ENCODE peak calls at places on chromosomes 11 and 22, in nine cellular contexts. Q, U, K, W, R, Z, Y, C and J are unnamed samples.

GRCh38 chr22:36201630-36202312 is at the start of gene APOL4:
- DNase-seq in Q (peak; percentile 71), U (peak; percentile 84), K (no peak), W (peak; percentile 72), R (no peak), Z (peak; percentile 91), Y (peak; percentile 15), C (no peak), J (no peak)

GRCh38 chr22:23801238-23801821 is 14.6 kb downstream of the SMARCB1 start:
- DNase-seq in Q (no peak), U (no peak), K (no peak), W (no peak), R (no peak), Z (no peak), Y (no peak), C (no peak), J (no peak)

GRCh38 chr11:31254411-31254810 is 115.1 kb downstream of the DCDC1 start:
- DNase-seq in Q (no peak), U (peak; percentile 48), K (no peak), W (no peak), R (peak; percentile 4), Z (no peak), Y (no peak), C (peak; percentile 41), J (no peak)

GRCh38 chr22:49947296-49947622 is 13.3 kb upstream of the PIM3 start:
- DNase-seq in Q (no peak), U (no peak), K (no peak), W (no peak), R (no peak), Z (no peak), Y (no peak), C (no peak), J (no peak)

GRCh38 chr11:84022221-84022620 is 736.1 kb upstream of the CCDC90B start:
- DNase-seq in Q (no peak), U (no peak), K (no peak), W (no peak), R (no peak), Z (no peak), Y (no peak), C (peak; percentile 4), J (no peak)

GRCh38 chr22:42300286-42301071 is 30.0 kb upstream of the TCF20 start:
- DNase-seq in Q (no peak), U (no peak), K (no peak), W (peak; percentile 51), R (no peak), Z (no peak), Y (no peak), C (no peak), J (peak; percentile 59)

GRCh38 chr11:2980168-2980840 is 11.8 kb downstream of the NAP1L4 start:
- DNase-seq in Q (no peak), U (no peak), K (no peak), W (no peak), R (no peak), Z (no peak), Y (no peak), C (no peak), J (no peak)

GRCh38 chr11:66363805-66364535 is 7.6 kb downstream of the SLC29A2 start:
- DNase-seq in Q (peak; percentile 52), U (peak; percentile 27), K (no peak), W (no peak), R (no peak), Z (peak; percentile 87), Y (no peak), C (no peak), J (no peak)

GRCh38 chr22:17237031-17237668 is 17.9 kb upstream of the ADA2 start:
- DNase-seq in Q (no peak), U (no peak), K (no peak), W (no peak), R (no peak), Z (no peak), Y (no peak), C (no peak), J (peak; percentile 77)

GRCh38 chr11:93929407-93929806 is 79.0 kb upstream of the VSTM5 start:
- DNase-seq in Q (no peak), U (no peak), K (no peak), W (no peak), R (no peak), Z (no peak), Y (no peak), C (no peak), J (no peak)

GRCh38 chr22:39946571-39947407 is 13.4 kb upstream of the TMA7B start:
- DNase-seq in Q (no peak), U (no peak), K (no peak), W (no peak), R (no peak), Z (no peak), Y (no peak), C (no peak), J (no peak)

GRCh38 chr11:101336155-101336554 is 206.5 kb upstream of the PGR start:
- DNase-seq in Q (no peak), U (no peak), K (no peak), W (no peak), R (no peak), Z (no peak), Y (no peak), C (no peak), J (no peak)

DNA sequence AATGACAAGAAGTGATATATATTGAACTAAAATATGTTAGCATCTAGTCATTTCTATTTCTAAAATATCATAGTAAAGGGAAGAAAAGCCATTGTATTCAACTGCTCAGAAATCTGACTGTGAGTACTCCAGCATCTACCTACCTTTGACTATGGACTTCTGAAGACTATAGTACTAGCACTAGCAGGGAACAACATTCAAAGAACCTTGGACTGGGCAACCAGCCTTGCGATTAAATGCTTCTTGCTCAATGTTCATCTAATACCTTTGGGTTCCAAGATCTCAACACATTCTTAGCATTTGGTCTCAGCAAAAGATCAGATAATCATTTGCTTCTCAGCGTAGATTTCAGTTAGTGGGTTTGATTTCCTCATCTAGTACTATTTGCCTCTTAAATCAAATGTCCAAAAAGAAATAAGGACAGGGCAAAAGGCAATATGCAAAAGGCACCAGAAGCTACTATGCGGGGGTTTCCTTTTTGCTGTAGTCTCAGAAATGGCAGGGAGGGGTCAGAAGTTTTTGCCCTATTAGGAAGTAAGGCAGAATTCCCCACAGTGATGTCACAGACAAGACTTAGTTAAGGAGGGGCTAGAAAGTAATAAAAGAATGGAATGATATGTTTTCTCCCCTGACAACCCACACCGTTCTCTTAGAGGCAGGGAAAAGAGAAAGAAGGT is 80.6 kb downstream of the GAB2 start:
- DNase-seq in Q (no peak), U (no peak), K (no peak), W (no peak), R (no peak), Z (no peak), Y (no peak), C (no peak), J (no peak)
- TF ChIP-seq CTCF in Q (no peak), U (no peak), K (no peak), W (no peak), R (no peak), Z (no peak), Y (no peak), C (no peak), J (no peak)

GRCh38 chr11:69044111-69045013 is 4.4 kb upstream of the TPCN2 start:
- DNase-seq in Q (peak; percentile 61), U (peak; percentile 65), K (no peak), W (peak; percentile 74), R (peak; percentile 66), Z (peak; percentile 74), Y (no peak), C (peak; percentile 67), J (peak; percentile 72)
- TF ChIP-seq CTCF in Q (peak; percentile 14), U (peak; percentile 69), K (peak; percentile 57), W (peak; percentile 39), R (peak; percentile 87), Z (peak; percentile 44), Y (peak; percentile 59), C (peak; percentile 79), J (peak; percentile 77)

GRCh38 chr11:7559404-7560283 is 45.8 kb downstream of the PPFIBP2 start:
- DNase-seq in Q (no peak), U (no peak), K (no peak), W (no peak), R (no peak), Z (no peak), Y (no peak), C (no peak), J (no peak)
- TF ChIP-seq CTCF in Q (no peak), U (no peak), K (no peak), W (no peak), R (no peak), Z (no peak), Y (no peak), C (no peak), J (no peak)

GRCh38 chr11:1763796-1764661 is at the start of gene CTSD:
- DNase-seq in Q (peak; percentile 91), U (peak; percentile 87), K (peak; percentile 92), W (peak; percentile 92), R (no peak), Z (peak; percentile 96), Y (peak; percentile 56), C (peak; percentile 70), J (peak; percentile 92)
- TF ChIP-seq CTCF in Q (no peak), U (peak; percentile 13), K (peak; percentile 20), W (no peak), R (peak; percentile 8), Z (peak; percentile 7), Y (no peak), C (no peak), J (no peak)

GRCh38 chr22:28772633-28773460 is at the start of gene CCDC117:
- DNase-seq in Q (peak; percentile 95), U (peak; percentile 98), K (peak; percentile 95), W (peak; percentile 97), R (peak; percentile 75), Z (peak; percentile 97), Y (peak; percentile 90), C (peak; percentile 95), J (peak; percentile 90)
- TF ChIP-seq CTCF in Q (no peak), U (peak; percentile 10), K (peak; percentile 57), W (no peak), R (peak; percentile 21), Z (peak; percentile 59), Y (peak; percentile 20), C (no peak), J (peak; percentile 54)